ENCODE peak calls at places on chromosomes 3 and 15, in seven cellular contexts. G is CD4-positive, alpha-beta T cell; J is ovary; T is cardiac fibroblast; V is HFF-Myc; H is H9; P is HL-60. B is an unnamed sample.

GRCh38 chr15:20642054-20642767 is 100.6 kb upstream of the GOLGA6L6 start:
- DNase-seq in G (no peak), J (no peak), T (no peak), V (no peak), H (no peak), P (no peak), B (no peak)

GRCh38 chr15:79329186-79329611 is 18.3 kb downstream of the TMED3 start:
- DNase-seq in G (no peak), J (no peak), T (peak), V (peak), H (no peak), P (no peak), B (no peak)

GRCh38 chr15:52466716-52467115 is 62.0 kb downstream of the MYO5A start:
- DNase-seq in G (no peak), J (no peak), T (no peak), V (no peak), H (no peak), P (no peak), B (no peak)

GRCh38 chr15:92393287-92393993 is at the start of gene ST8SIA2:
- DNase-seq in G (no peak), J (no peak), T (no peak), V (no peak), H (peak), P (no peak), B (no peak)

GRCh38 chr15:92707880-92708551 is 52.4 kb upstream of the FAM174B start:
- DNase-seq in G (no peak), J (no peak), T (peak), V (no peak), H (no peak), P (no peak), B (no peak)

GRCh38 chr15:25789206-25789605 is 73.9 kb downstream of the ATP10A start:
- DNase-seq in G (no peak), J (peak), T (peak), V (no peak), H (no peak), P (no peak), B (no peak)

GRCh38 chr3:45131201-45131600 is 15.0 kb downstream of the CDCP1 start:
- DNase-seq in G (no peak), J (no peak), T (peak), V (no peak), H (no peak), P (no peak), B (no peak)

GRCh38 chr3:40137586-40138295 is 171.8 kb upstream of the EIF1B start:
- DNase-seq in G (no peak), J (no peak), T (peak), V (no peak), H (no peak), P (no peak), B (no peak)

GRCh38 chr3:55332191-55332590 is 154.9 kb downstream of the WNT5A start:
- DNase-seq in G (no peak), J (no peak), T (no peak), V (no peak), H (no peak), P (no peak), B (no peak)

GRCh38 chr3:39148116-39149058 is 5.0 kb downstream of the CSRNP1 start:
- DNase-seq in G (no peak), J (no peak), T (peak), V (peak), H (no peak), P (no peak), B (no peak)

GRCh38 chr3:196712514-196713413 is 587 bp downstream of the PIGX start:
- DNase-seq in G (peak), J (peak), T (peak), V (peak), H (peak), P (no peak), B (no peak)

GRCh38 chr15:86061581-86061980 is 18.1 kb upstream of the AGBL1 start:
- DNase-seq in G (no peak), J (no peak), T (no peak), V (no peak), H (no peak), P (peak), B (no peak)

GRCh38 chr3:180973543-180973942 is 16.0 kb downstream of the DNAJC19 start:
- DNase-seq in G (no peak), J (no peak), T (no peak), V (no peak), H (no peak), P (no peak), B (no peak)

GRCh38 chr15:87735536-87735935 is 521.0 kb downstream of the NTRK3 start:
- DNase-seq in G (no peak), J (no peak), T (no peak), V (no peak), H (no peak), P (no peak), B (no peak)

GRCh38 chr15:43795997-43796396 is 3.9 kb downstream of the SERF2 start:
- DNase-seq in G (no peak), J (no peak), T (no peak), V (no peak), H (no peak), P (no peak), B (no peak)

GRCh38 chr3:137460944-137461343 is 303.2 kb upstream of the SOX14 start:
- DNase-seq in G (no peak), J (no peak), T (no peak), V (no peak), H (no peak), P (no peak), B (no peak)

GRCh38 chr3:169999433-169999832 is 32.8 kb downstream of the SEC62 start:
- DNase-seq in G (no peak), J (no peak), T (no peak), V (no peak), H (no peak), P (no peak), B (no peak)

GRCh38 chr15:39931615-39932014 is 2.3 kb upstream of the EIF2AK4 start:
- DNase-seq in G (no peak), J (no peak), T (peak), V (no peak), H (no peak), P (no peak), B (no peak)

GRCh38 chr3:17831366-17831765 is 88.9 kb upstream of the TBC1D5 start:
- DNase-seq in G (no peak), J (no peak), T (peak), V (no peak), H (no peak), P (no peak), B (no peak)

GRCh38 chr3:126969586-126969985 is 13.3 kb upstream of the PLXNA1 start:
- DNase-seq in G (no peak), J (no peak), T (peak), V (no peak), H (no peak), P (no peak), B (no peak)

GRCh38 chr3:172586447-172586846 is 63.2 kb upstream of the TNFSF10 start:
- DNase-seq in G (no peak), J (no peak), T (no peak), V (no peak), H (no peak), P (no peak), B (no peak)

GRCh38 chr3:183844606-183845005 is 19.2 kb upstream of the MAP6D1 start:
- DNase-seq in G (no peak), J (no peak), T (peak), V (peak), H (no peak), P (no peak), B (no peak)

GRCh38 chr3:23865595-23866396 is 51.0 kb downstream of the NKIRAS1 start:
- DNase-seq in G (no peak), J (no peak), T (peak), V (no peak), H (peak), P (no peak), B (no peak)

GRCh38 chr3:48435774-48436476 is 4.0 kb downstream of the CCDC51 start:
- DNase-seq in G (peak), J (peak), T (peak), V (peak), H (peak), P (peak), B (peak)

GRCh38 chr15:51908312-51908711 is 63.3 kb downstream of the LEO1 start:
- DNase-seq in G (no peak), J (no peak), T (peak), V (no peak), H (no peak), P (no peak), B (no peak)

GRCh38 chr3:37925157-37925556 is 63.5 kb downstream of the CTDSPL start:
- DNase-seq in G (no peak), J (no peak), T (no peak), V (no peak), H (no peak), P (no peak), B (no peak)

GRCh38 chr15:40274350-40275274 is 8.3 kb downstream of the ANKRD63 start:
- DNase-seq in G (peak), J (peak), T (peak), V (peak), H (peak), P (peak), B (peak)

GRCh38 chr3:191775451-191776233 is 314.7 kb downstream of the PYDC2 start:
- DNase-seq in G (no peak), J (no peak), T (no peak), V (no peak), H (no peak), P (no peak), B (no peak)

GRCh38 chr3:144055604-144056003 is 84.0 kb downstream of the DIPK2A start:
- DNase-seq in G (no peak), J (no peak), T (peak), V (no peak), H (no peak), P (no peak), B (no peak)

GRCh38 chr3:105145516-105145915 is 221.2 kb upstream of the ALCAM start:
- DNase-seq in G (no peak), J (no peak), T (no peak), V (no peak), H (no peak), P (no peak), B (no peak)

GRCh38 chr15:48967336-48967735 is 3.6 kb upstream of the SHC4 start:
- DNase-seq in G (no peak), J (no peak), T (no peak), V (no peak), H (no peak), P (no peak), B (no peak)

GRCh38 chr15:83871808-83872559 is 218.1 kb downstream of the ADAMTSL3 start:
- DNase-seq in G (no peak), J (no peak), T (peak), V (no peak), H (no peak), P (no peak), B (no peak)

GRCh38 chr3:187360087-187360486 is 8.1 kb upstream of the RTP4 start:
- DNase-seq in G (no peak), J (no peak), T (no peak), V (no peak), H (no peak), P (no peak), B (no peak)

DNA sequence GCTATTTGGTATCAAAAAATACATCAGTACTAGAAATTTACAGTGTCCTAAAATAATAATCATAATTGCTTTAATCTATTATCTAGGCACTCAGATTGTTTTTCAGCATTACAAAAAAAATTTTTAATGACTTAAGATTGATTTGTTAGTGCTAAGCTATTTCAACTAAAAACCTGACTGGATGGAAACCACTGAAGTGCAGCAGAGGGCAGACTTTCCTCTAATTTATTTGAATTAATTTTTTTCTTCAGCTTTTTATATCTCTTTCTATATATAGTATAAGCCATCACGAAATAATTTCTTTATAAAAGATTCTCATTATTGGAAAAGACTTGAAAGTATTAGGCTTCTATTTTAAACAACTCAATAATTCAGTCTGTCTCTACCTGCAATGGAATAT is 131.4 kb downstream of the IQCH start:
- DNase-seq in G (no peak), J (no peak), T (peak), V (no peak), H (no peak), P (no peak), B (no peak)
- TF ChIP-seq CTCF in G (no peak), J (no peak), T (peak), V (no peak), H (no peak), P (no peak), B (no peak)

GRCh38 chr15:57015897-57016296 is 97.5 kb downstream of the TCF12 start:
- DNase-seq in G (no peak), J (no peak), T (peak), V (no peak), H (no peak), P (no peak), B (no peak)

GRCh38 chr15:57018151-57018550 is 99.7 kb downstream of the TCF12 start:
- DNase-seq in G (no peak), J (no peak), T (peak), V (no peak), H (no peak), P (no peak), B (no peak)

GRCh38 chr15:57019496-57020160 is 101.2 kb downstream of the TCF12 start:
- DNase-seq in G (no peak), J (no peak), T (peak), V (no peak), H (no peak), P (no peak), B (no peak)

GRCh38 chr15:57015360-57015759 is 96.9 kb downstream of the TCF12 start:
- DNase-seq in G (no peak), J (no peak), T (no peak), V (no peak), H (no peak), P (no peak), B (no peak)

GRCh38 chr15:57017024-57017423 is 98.6 kb downstream of the TCF12 start:
- DNase-seq in G (no peak), J (no peak), T (peak), V (no peak), H (no peak), P (no peak), B (no peak)
- TF ChIP-seq CTCF in G (no peak), J (no peak), T (peak), V (peak), H (peak), P (no peak), B (no peak)

GRCh38 chr15:77983708-77984445 is 93.6 kb downstream of the TBC1D2B start:
- DNase-seq in G (no peak), J (peak), T (no peak), V (no peak), H (peak), P (no peak), B (no peak)
- TF ChIP-seq CTCF in G (no peak), J (no peak), T (no peak), V (peak), H (peak), P (no peak), B (no peak)

GRCh38 chr15:99343836-99344551 is 92.7 kb downstream of the LRRC28 start:
- DNase-seq in G (peak), J (peak), T (peak), V (no peak), H (peak), P (no peak), B (no peak)
- TF ChIP-seq CTCF in G (peak), J (no peak), T (peak), V (peak), H (peak), P (no peak), B (no peak)

DNA sequence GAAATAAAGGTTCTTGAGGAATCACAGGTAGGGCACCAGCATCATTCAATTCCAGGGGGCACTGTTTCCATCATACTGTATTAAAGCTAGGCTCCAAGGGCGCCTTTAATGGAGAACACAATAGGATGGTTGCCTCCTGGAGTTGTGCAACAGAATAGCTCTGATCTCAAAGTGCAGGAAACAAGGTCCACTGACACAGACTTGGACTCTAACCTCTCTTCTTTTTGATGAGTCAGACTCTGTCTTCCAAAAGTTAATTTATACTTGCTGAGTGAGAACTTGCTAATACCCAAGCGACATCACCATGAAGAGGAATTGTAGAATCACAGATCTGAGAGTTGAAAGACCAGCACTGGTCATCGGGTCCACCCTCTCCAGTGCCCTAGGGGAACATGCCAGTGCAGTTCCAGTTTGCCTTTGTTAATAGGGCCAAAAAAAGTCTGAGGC is 94.4 kb upstream of the PHLDB2 start:
- DNase-seq in G (no peak), J (no peak), T (peak), V (peak), H (no peak), P (no peak), B (no peak)
- TF ChIP-seq CTCF in G (no peak), J (no peak), T (peak), V (no peak), H (peak), P (no peak), B (no peak)

GRCh38 chr3:141078200-141078599 is 27.1 kb downstream of the SPSB4 start:
- DNase-seq in G (no peak), J (no peak), T (no peak), V (no peak), H (no peak), P (no peak), B (no peak)

GRCh38 chr3:141076821-141077571 is 25.8 kb downstream of the SPSB4 start:
- DNase-seq in G (no peak), J (peak), T (peak), V (no peak), H (peak), P (no peak), B (peak)

GRCh38 chr3:141076026-141076797 is 25.1 kb downstream of the SPSB4 start:
- DNase-seq in G (no peak), J (no peak), T (no peak), V (no peak), H (no peak), P (no peak), B (no peak)

GRCh38 chr3:141080407-141080806 is 29.3 kb downstream of the SPSB4 start:
- DNase-seq in G (no peak), J (no peak), T (no peak), V (no peak), H (no peak), P (no peak), B (no peak)

DNA sequence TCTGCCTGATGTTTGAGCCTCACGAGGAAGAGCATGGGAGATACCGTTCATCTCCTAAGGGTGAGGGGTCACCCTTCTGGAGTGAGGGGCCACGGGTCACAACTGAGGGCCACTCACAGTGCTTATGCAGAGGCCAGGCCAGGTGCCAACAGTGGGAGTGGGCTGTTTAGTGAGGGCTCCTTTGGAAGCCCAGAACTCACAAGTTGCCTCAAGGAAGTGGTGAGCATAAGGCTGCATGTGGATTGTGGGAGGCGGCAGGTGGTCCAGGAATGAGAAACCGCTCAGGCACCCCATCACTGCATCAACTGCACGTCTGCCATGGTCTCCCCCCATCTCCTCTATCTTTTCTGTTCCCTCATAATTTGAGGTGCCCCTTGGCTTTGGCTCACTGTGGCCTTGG is 26.5 kb downstream of the SPSB4 start:
- DNase-seq in G (no peak), J (no peak), T (no peak), V (no peak), H (no peak), P (no peak), B (no peak)
- TF ChIP-seq CTCF in G (no peak), J (no peak), T (no peak), V (no peak), H (no peak), P (no peak), B (no peak)

GRCh38 chr15:75731248-75732100 is 18.8 kb upstream of the CSPG4 start:
- DNase-seq in G (no peak), J (peak), T (peak), V (no peak), H (no peak), P (no peak), B (no peak)
- TF ChIP-seq CTCF in G (no peak), J (no peak), T (no peak), V (peak), H (peak), P (no peak), B (no peak)

GRCh38 chr3:57151021-57151449 is 14.1 kb downstream of the IL17RD start:
- DNase-seq in G (no peak), J (no peak), T (peak), V (no peak), H (no peak), P (no peak), B (no peak)
- TF ChIP-seq CTCF in G (no peak), J (no peak), T (no peak), V (no peak), H (no peak), P (no peak), B (no peak)